ENCODE peak calls at places on chromosome 12, in ten cellular contexts. One of them, this sample, is unnamed.

GRCh38 chr12:96400631-96401060 is 407 bp upstream of the CDK17 start:
- DNase-seq in SW480: peak; percentile 71
- DNase-seq in activated naive CD8-positive, alpha-beta T cell treated with anti-CD3 and anti-CD28 coated beads for 36 hours: no peak
- DNase-seq in stimulated activated effector memory CD8-positive, alpha-beta T cell treated with anti-CD3 and anti-CD28 coated beads, Interleukin-12 subunit alpha, Interleukin-12 subunit beta, amount 100 ng/mL, for 72 hours: no peak
- DNase-seq in islet precursor cell: no peak
- DNase-seq in GM20000: no peak
- DNase-seq in activated T-cell treated with anti-CD3 and anti-CD28 coated beads for 48 hours: no peak
- DNase-seq in effector CD4-positive, alpha-beta T cell: no peak
- DNase-seq in anterior cingulate cortex: no peak
- DNase-seq in NCI-H345: no peak
- DNase-seq in this sample: no peak

GRCh38 chr12:75020068-75020557 is 189.5 kb downstream of the KCNC2 start:
- DNase-seq in GM20000: no peak
- DNase-seq in stimulated activated effector memory CD8-positive, alpha-beta T cell treated with anti-CD3 and anti-CD28 coated beads, Interleukin-12 subunit alpha, Interleukin-12 subunit beta, amount 100 ng/mL, for 72 hours: no peak
- DNase-seq in activated T-cell treated with anti-CD3 and anti-CD28 coated beads for 48 hours: no peak
- DNase-seq in islet precursor cell: no peak
- DNase-seq in effector CD4-positive, alpha-beta T cell: no peak
- DNase-seq in anterior cingulate cortex: no peak
- DNase-seq in activated naive CD8-positive, alpha-beta T cell treated with anti-CD3 and anti-CD28 coated beads for 36 hours: no peak
- DNase-seq in NCI-H345: no peak
- DNase-seq in SW480: no peak
- DNase-seq in this sample: no peak

GRCh38 chr12:73106296-73106695 is 834.1 kb downstream of the TRHDE start:
- DNase-seq in stimulated activated effector memory CD8-positive, alpha-beta T cell treated with anti-CD3 and anti-CD28 coated beads, Interleukin-12 subunit alpha, Interleukin-12 subunit beta, amount 100 ng/mL, for 72 hours: no peak
- DNase-seq in islet precursor cell: peak; percentile 76
- DNase-seq in effector CD4-positive, alpha-beta T cell: no peak
- DNase-seq in GM20000: no peak
- DNase-seq in activated naive CD8-positive, alpha-beta T cell treated with anti-CD3 and anti-CD28 coated beads for 36 hours: no peak
- DNase-seq in NCI-H345: no peak
- DNase-seq in SW480: no peak
- DNase-seq in activated T-cell treated with anti-CD3 and anti-CD28 coated beads for 48 hours: no peak
- DNase-seq in anterior cingulate cortex: no peak
- DNase-seq in this sample: no peak

GRCh38 chr12:57161491-57161890 is 14.1 kb upstream of the LRP1-AS start:
- DNase-seq in stimulated activated effector memory CD8-positive, alpha-beta T cell treated with anti-CD3 and anti-CD28 coated beads, Interleukin-12 subunit alpha, Interleukin-12 subunit beta, amount 100 ng/mL, for 72 hours: no peak
- DNase-seq in effector CD4-positive, alpha-beta T cell: no peak
- DNase-seq in anterior cingulate cortex: no peak
- DNase-seq in activated T-cell treated with anti-CD3 and anti-CD28 coated beads for 48 hours: no peak
- DNase-seq in GM20000: no peak
- DNase-seq in SW480: no peak
- DNase-seq in islet precursor cell: no peak
- DNase-seq in NCI-H345: no peak
- DNase-seq in activated naive CD8-positive, alpha-beta T cell treated with anti-CD3 and anti-CD28 coated beads for 36 hours: no peak
- DNase-seq in this sample: no peak

GRCh38 chr12:29581641-29582040 is 84.2 kb upstream of the OVCH1 start:
- DNase-seq in effector CD4-positive, alpha-beta T cell: no peak
- DNase-seq in activated naive CD8-positive, alpha-beta T cell treated with anti-CD3 and anti-CD28 coated beads for 36 hours: no peak
- DNase-seq in GM20000: no peak
- DNase-seq in anterior cingulate cortex: no peak
- DNase-seq in SW480: no peak
- DNase-seq in NCI-H345: no peak
- DNase-seq in islet precursor cell: no peak
- DNase-seq in activated T-cell treated with anti-CD3 and anti-CD28 coated beads for 48 hours: no peak
- DNase-seq in stimulated activated effector memory CD8-positive, alpha-beta T cell treated with anti-CD3 and anti-CD28 coated beads, Interleukin-12 subunit alpha, Interleukin-12 subunit beta, amount 100 ng/mL, for 72 hours: no peak
- DNase-seq in this sample: no peak

GRCh38 chr12:123713398-123714301 is 1.5 kb downstream of the ATP6V0A2 start:
- DNase-seq in effector CD4-positive, alpha-beta T cell: no peak
- DNase-seq in anterior cingulate cortex: no peak
- DNase-seq in NCI-H345: no peak
- DNase-seq in stimulated activated effector memory CD8-positive, alpha-beta T cell treated with anti-CD3 and anti-CD28 coated beads, Interleukin-12 subunit alpha, Interleukin-12 subunit beta, amount 100 ng/mL, for 72 hours: no peak
- DNase-seq in activated T-cell treated with anti-CD3 and anti-CD28 coated beads for 48 hours: peak; percentile 34
- DNase-seq in GM20000: peak; percentile 28
- DNase-seq in activated naive CD8-positive, alpha-beta T cell treated with anti-CD3 and anti-CD28 coated beads for 36 hours: no peak
- DNase-seq in SW480: no peak
- DNase-seq in islet precursor cell: no peak
- DNase-seq in this sample: no peak

GRCh38 chr12:990308-990648 is 745 bp upstream of the ERC1 start:
- DNase-seq in activated naive CD8-positive, alpha-beta T cell treated with anti-CD3 and anti-CD28 coated beads for 36 hours: peak; percentile 59
- DNase-seq in stimulated activated effector memory CD8-positive, alpha-beta T cell treated with anti-CD3 and anti-CD28 coated beads, Interleukin-12 subunit alpha, Interleukin-12 subunit beta, amount 100 ng/mL, for 72 hours: no peak
- DNase-seq in anterior cingulate cortex: peak; percentile 60
- DNase-seq in activated T-cell treated with anti-CD3 and anti-CD28 coated beads for 48 hours: peak; percentile 37
- DNase-seq in effector CD4-positive, alpha-beta T cell: peak; percentile 45
- DNase-seq in islet precursor cell: no peak
- DNase-seq in GM20000: peak; percentile 51
- DNase-seq in SW480: peak; percentile 80
- DNase-seq in NCI-H345: peak; percentile 45
- DNase-seq in this sample: peak; percentile 19

GRCh38 chr12:3293446-3294161 is 197.4 kb upstream of the PRMT8 start:
- DNase-seq in activated naive CD8-positive, alpha-beta T cell treated with anti-CD3 and anti-CD28 coated beads for 36 hours: no peak
- DNase-seq in SW480: no peak
- DNase-seq in anterior cingulate cortex: no peak
- DNase-seq in GM20000: no peak
- DNase-seq in effector CD4-positive, alpha-beta T cell: no peak
- DNase-seq in NCI-H345: no peak
- DNase-seq in stimulated activated effector memory CD8-positive, alpha-beta T cell treated with anti-CD3 and anti-CD28 coated beads, Interleukin-12 subunit alpha, Interleukin-12 subunit beta, amount 100 ng/mL, for 72 hours: no peak
- DNase-seq in activated T-cell treated with anti-CD3 and anti-CD28 coated beads for 48 hours: no peak
- DNase-seq in islet precursor cell: peak; percentile 71
- DNase-seq in this sample: no peak

GRCh38 chr12:122526683-122527477 is at the start of the genes KNTC1 and RSRC2:
- DNase-seq in islet precursor cell: peak; percentile 100
- DNase-seq in effector CD4-positive, alpha-beta T cell: peak; percentile 98
- DNase-seq in GM20000: peak; percentile 92
- DNase-seq in NCI-H345: peak; percentile 100
- DNase-seq in activated T-cell treated with anti-CD3 and anti-CD28 coated beads for 48 hours: peak; percentile 93
- DNase-seq in activated naive CD8-positive, alpha-beta T cell treated with anti-CD3 and anti-CD28 coated beads for 36 hours: peak; percentile 97
- DNase-seq in SW480: peak; percentile 99
- DNase-seq in stimulated activated effector memory CD8-positive, alpha-beta T cell treated with anti-CD3 and anti-CD28 coated beads, Interleukin-12 subunit alpha, Interleukin-12 subunit beta, amount 100 ng/mL, for 72 hours: peak; percentile 88
- DNase-seq in anterior cingulate cortex: peak; percentile 99
- DNase-seq in this sample: peak; percentile 98

GRCh38 chr12:32211066-32211768 is 104.6 kb downstream of the BICD1 start:
- DNase-seq in effector CD4-positive, alpha-beta T cell: no peak
- DNase-seq in SW480: no peak
- DNase-seq in anterior cingulate cortex: no peak
- DNase-seq in activated naive CD8-positive, alpha-beta T cell treated with anti-CD3 and anti-CD28 coated beads for 36 hours: no peak
- DNase-seq in activated T-cell treated with anti-CD3 and anti-CD28 coated beads for 48 hours: no peak
- DNase-seq in islet precursor cell: no peak
- DNase-seq in GM20000: no peak
- DNase-seq in stimulated activated effector memory CD8-positive, alpha-beta T cell treated with anti-CD3 and anti-CD28 coated beads, Interleukin-12 subunit alpha, Interleukin-12 subunit beta, amount 100 ng/mL, for 72 hours: no peak
- DNase-seq in NCI-H345: no peak
- DNase-seq in this sample: no peak

GRCh38 chr12:31815096-31815495 is 86.3 kb upstream of the AMN1 start:
- DNase-seq in activated naive CD8-positive, alpha-beta T cell treated with anti-CD3 and anti-CD28 coated beads for 36 hours: no peak
- DNase-seq in GM20000: no peak
- DNase-seq in activated T-cell treated with anti-CD3 and anti-CD28 coated beads for 48 hours: no peak
- DNase-seq in SW480: no peak
- DNase-seq in effector CD4-positive, alpha-beta T cell: no peak
- DNase-seq in islet precursor cell: no peak
- DNase-seq in stimulated activated effector memory CD8-positive, alpha-beta T cell treated with anti-CD3 and anti-CD28 coated beads, Interleukin-12 subunit alpha, Interleukin-12 subunit beta, amount 100 ng/mL, for 72 hours: no peak
- DNase-seq in NCI-H345: no peak
- DNase-seq in anterior cingulate cortex: no peak
- DNase-seq in this sample: no peak

GRCh38 chr12:125070117-125070516 is 4.9 kb downstream of the AACS start:
- DNase-seq in effector CD4-positive, alpha-beta T cell: no peak
- DNase-seq in NCI-H345: no peak
- DNase-seq in activated naive CD8-positive, alpha-beta T cell treated with anti-CD3 and anti-CD28 coated beads for 36 hours: no peak
- DNase-seq in SW480: no peak
- DNase-seq in activated T-cell treated with anti-CD3 and anti-CD28 coated beads for 48 hours: no peak
- DNase-seq in GM20000: no peak
- DNase-seq in islet precursor cell: no peak
- DNase-seq in stimulated activated effector memory CD8-positive, alpha-beta T cell treated with anti-CD3 and anti-CD28 coated beads, Interleukin-12 subunit alpha, Interleukin-12 subunit beta, amount 100 ng/mL, for 72 hours: no peak
- DNase-seq in anterior cingulate cortex: no peak
- DNase-seq in this sample: no peak

GRCh38 chr12:34607520-34608195 is 585.4 kb downstream of the ALG10 start:
- DNase-seq in stimulated activated effector memory CD8-positive, alpha-beta T cell treated with anti-CD3 and anti-CD28 coated beads, Interleukin-12 subunit alpha, Interleukin-12 subunit beta, amount 100 ng/mL, for 72 hours: no peak
- DNase-seq in islet precursor cell: no peak
- DNase-seq in activated naive CD8-positive, alpha-beta T cell treated with anti-CD3 and anti-CD28 coated beads for 36 hours: no peak
- DNase-seq in anterior cingulate cortex: no peak
- DNase-seq in SW480: no peak
- DNase-seq in effector CD4-positive, alpha-beta T cell: no peak
- DNase-seq in NCI-H345: no peak
- DNase-seq in activated T-cell treated with anti-CD3 and anti-CD28 coated beads for 48 hours: no peak
- DNase-seq in GM20000: no peak
- DNase-seq in this sample: no peak

GRCh38 chr12:54371328-54372112 is 7.2 kb upstream of the GPR84 start:
- DNase-seq in GM20000: no peak
- DNase-seq in NCI-H345: peak; percentile 89
- DNase-seq in stimulated activated effector memory CD8-positive, alpha-beta T cell treated with anti-CD3 and anti-CD28 coated beads, Interleukin-12 subunit alpha, Interleukin-12 subunit beta, amount 100 ng/mL, for 72 hours: no peak
- DNase-seq in effector CD4-positive, alpha-beta T cell: no peak
- DNase-seq in SW480: no peak
- DNase-seq in activated naive CD8-positive, alpha-beta T cell treated with anti-CD3 and anti-CD28 coated beads for 36 hours: no peak
- DNase-seq in islet precursor cell: no peak
- DNase-seq in activated T-cell treated with anti-CD3 and anti-CD28 coated beads for 48 hours: no peak
- DNase-seq in anterior cingulate cortex: no peak
- DNase-seq in this sample: peak; percentile 86

GRCh38 chr12:64679487-64679983 is 69.2 kb downstream of the RASSF3 start:
- DNase-seq in activated naive CD8-positive, alpha-beta T cell treated with anti-CD3 and anti-CD28 coated beads for 36 hours: peak; percentile 56
- DNase-seq in SW480: peak; percentile 58
- DNase-seq in activated T-cell treated with anti-CD3 and anti-CD28 coated beads for 48 hours: peak; percentile 37
- DNase-seq in effector CD4-positive, alpha-beta T cell: peak; percentile 64
- DNase-seq in anterior cingulate cortex: peak; percentile 6
- DNase-seq in stimulated activated effector memory CD8-positive, alpha-beta T cell treated with anti-CD3 and anti-CD28 coated beads, Interleukin-12 subunit alpha, Interleukin-12 subunit beta, amount 100 ng/mL, for 72 hours: no peak
- DNase-seq in GM20000: no peak
- DNase-seq in islet precursor cell: no peak
- DNase-seq in NCI-H345: peak; percentile 84
- DNase-seq in this sample: peak; percentile 72

GRCh38 chr12:73629171-73629570 is 908.5 kb upstream of the ATXN7L3B start:
- DNase-seq in GM20000: no peak
- DNase-seq in NCI-H345: no peak
- DNase-seq in effector CD4-positive, alpha-beta T cell: no peak
- DNase-seq in activated naive CD8-positive, alpha-beta T cell treated with anti-CD3 and anti-CD28 coated beads for 36 hours: no peak
- DNase-seq in stimulated activated effector memory CD8-positive, alpha-beta T cell treated with anti-CD3 and anti-CD28 coated beads, Interleukin-12 subunit alpha, Interleukin-12 subunit beta, amount 100 ng/mL, for 72 hours: no peak
- DNase-seq in islet precursor cell: no peak
- DNase-seq in anterior cingulate cortex: no peak
- DNase-seq in SW480: no peak
- DNase-seq in activated T-cell treated with anti-CD3 and anti-CD28 coated beads for 48 hours: no peak
- DNase-seq in this sample: no peak

GRCh38 chr12:78191611-78192010 is 360.9 kb downstream of the NAV3 start:
- DNase-seq in GM20000: no peak
- DNase-seq in effector CD4-positive, alpha-beta T cell: no peak
- DNase-seq in activated naive CD8-positive, alpha-beta T cell treated with anti-CD3 and anti-CD28 coated beads for 36 hours: no peak
- DNase-seq in NCI-H345: no peak
- DNase-seq in anterior cingulate cortex: no peak
- DNase-seq in SW480: no peak
- DNase-seq in stimulated activated effector memory CD8-positive, alpha-beta T cell treated with anti-CD3 and anti-CD28 coated beads, Interleukin-12 subunit alpha, Interleukin-12 subunit beta, amount 100 ng/mL, for 72 hours: no peak
- DNase-seq in activated T-cell treated with anti-CD3 and anti-CD28 coated beads for 48 hours: no peak
- DNase-seq in islet precursor cell: no peak
- DNase-seq in this sample: no peak

GRCh38 chr12:32545413-32545970 is 133.6 kb upstream of the DNM1L start:
- DNase-seq in GM20000: no peak
- DNase-seq in islet precursor cell: no peak
- DNase-seq in effector CD4-positive, alpha-beta T cell: no peak
- DNase-seq in stimulated activated effector memory CD8-positive, alpha-beta T cell treated with anti-CD3 and anti-CD28 coated beads, Interleukin-12 subunit alpha, Interleukin-12 subunit beta, amount 100 ng/mL, for 72 hours: no peak
- DNase-seq in activated T-cell treated with anti-CD3 and anti-CD28 coated beads for 48 hours: no peak
- DNase-seq in NCI-H345: no peak
- DNase-seq in activated naive CD8-positive, alpha-beta T cell treated with anti-CD3 and anti-CD28 coated beads for 36 hours: no peak
- DNase-seq in anterior cingulate cortex: no peak
- DNase-seq in SW480: no peak
- DNase-seq in this sample: no peak

GRCh38 chr12:56947633-56948535 is 9.5 kb downstream of the RDH16 start:
- DNase-seq in SW480: peak; percentile 13
- DNase-seq in islet precursor cell: peak; percentile 50
- DNase-seq in activated naive CD8-positive, alpha-beta T cell treated with anti-CD3 and anti-CD28 coated beads for 36 hours: no peak
- DNase-seq in effector CD4-positive, alpha-beta T cell: no peak
- DNase-seq in NCI-H345: no peak
- DNase-seq in GM20000: no peak
- DNase-seq in stimulated activated effector memory CD8-positive, alpha-beta T cell treated with anti-CD3 and anti-CD28 coated beads, Interleukin-12 subunit alpha, Interleukin-12 subunit beta, amount 100 ng/mL, for 72 hours: no peak
- DNase-seq in activated T-cell treated with anti-CD3 and anti-CD28 coated beads for 48 hours: no peak
- DNase-seq in anterior cingulate cortex: no peak
- DNase-seq in this sample: no peak

GRCh38 chr12:57727758-57728395 is 10.7 kb downstream of the AGAP2 start:
- DNase-seq in stimulated activated effector memory CD8-positive, alpha-beta T cell treated with anti-CD3 and anti-CD28 coated beads, Interleukin-12 subunit alpha, Interleukin-12 subunit beta, amount 100 ng/mL, for 72 hours: no peak
- DNase-seq in effector CD4-positive, alpha-beta T cell: no peak
- DNase-seq in activated T-cell treated with anti-CD3 and anti-CD28 coated beads for 48 hours: no peak
- DNase-seq in NCI-H345: no peak
- DNase-seq in activated naive CD8-positive, alpha-beta T cell treated with anti-CD3 and anti-CD28 coated beads for 36 hours: no peak
- DNase-seq in SW480: no peak
- DNase-seq in anterior cingulate cortex: no peak
- DNase-seq in islet precursor cell: peak; percentile 88
- DNase-seq in GM20000: no peak
- DNase-seq in this sample: no peak

GRCh38 chr12:46855760-46856159 is 30.0 kb upstream of the SLC38A4 start:
- DNase-seq in activated T-cell treated with anti-CD3 and anti-CD28 coated beads for 48 hours: no peak
- DNase-seq in GM20000: no peak
- DNase-seq in islet precursor cell: no peak
- DNase-seq in SW480: no peak
- DNase-seq in NCI-H345: no peak
- DNase-seq in activated naive CD8-positive, alpha-beta T cell treated with anti-CD3 and anti-CD28 coated beads for 36 hours: no peak
- DNase-seq in anterior cingulate cortex: no peak
- DNase-seq in stimulated activated effector memory CD8-positive, alpha-beta T cell treated with anti-CD3 and anti-CD28 coated beads, Interleukin-12 subunit alpha, Interleukin-12 subunit beta, amount 100 ng/mL, for 72 hours: no peak
- DNase-seq in effector CD4-positive, alpha-beta T cell: no peak
- DNase-seq in this sample: no peak

GRCh38 chr12:89731064-89731463 is 22.4 kb upstream of the ATP2B1 start:
- DNase-seq in NCI-H345: no peak
- DNase-seq in activated T-cell treated with anti-CD3 and anti-CD28 coated beads for 48 hours: no peak
- DNase-seq in activated naive CD8-positive, alpha-beta T cell treated with anti-CD3 and anti-CD28 coated beads for 36 hours: no peak
- DNase-seq in effector CD4-positive, alpha-beta T cell: no peak
- DNase-seq in SW480: no peak
- DNase-seq in islet precursor cell: no peak
- DNase-seq in stimulated activated effector memory CD8-positive, alpha-beta T cell treated with anti-CD3 and anti-CD28 coated beads, Interleukin-12 subunit alpha, Interleukin-12 subunit beta, amount 100 ng/mL, for 72 hours: no peak
- DNase-seq in GM20000: no peak
- DNase-seq in anterior cingulate cortex: no peak
- DNase-seq in this sample: no peak

GRCh38 chr12:104215638-104216297 is at the start of gene TXNRD1:
- DNase-seq in activated T-cell treated with anti-CD3 and anti-CD28 coated beads for 48 hours: peak; percentile 87
- DNase-seq in effector CD4-positive, alpha-beta T cell: peak; percentile 74
- DNase-seq in anterior cingulate cortex: peak; percentile 23
- DNase-seq in islet precursor cell: peak; percentile 97
- DNase-seq in SW480: peak; percentile 67
- DNase-seq in stimulated activated effector memory CD8-positive, alpha-beta T cell treated with anti-CD3 and anti-CD28 coated beads, Interleukin-12 subunit alpha, Interleukin-12 subunit beta, amount 100 ng/mL, for 72 hours: peak; percentile 75
- DNase-seq in GM20000: peak; percentile 91
- DNase-seq in activated naive CD8-positive, alpha-beta T cell treated with anti-CD3 and anti-CD28 coated beads for 36 hours: peak; percentile 90
- DNase-seq in NCI-H345: no peak
- DNase-seq in this sample: peak; percentile 50

GRCh38 chr12:15227004-15227679 is 5.9 kb upstream of the RERG start:
- DNase-seq in activated T-cell treated with anti-CD3 and anti-CD28 coated beads for 48 hours: no peak
- DNase-seq in effector CD4-positive, alpha-beta T cell: peak; percentile 3
- DNase-seq in GM20000: peak; percentile 32
- DNase-seq in stimulated activated effector memory CD8-positive, alpha-beta T cell treated with anti-CD3 and anti-CD28 coated beads, Interleukin-12 subunit alpha, Interleukin-12 subunit beta, amount 100 ng/mL, for 72 hours: no peak
- DNase-seq in anterior cingulate cortex: no peak
- DNase-seq in islet precursor cell: peak; percentile 71
- DNase-seq in activated naive CD8-positive, alpha-beta T cell treated with anti-CD3 and anti-CD28 coated beads for 36 hours: peak; percentile 3
- DNase-seq in SW480: peak; percentile 15
- DNase-seq in NCI-H345: peak; percentile 35
- DNase-seq in this sample: no peak

GRCh38 chr12:31300341-31300740 is 25.6 kb downstream of the SINHCAF start:
- DNase-seq in anterior cingulate cortex: no peak
- DNase-seq in activated naive CD8-positive, alpha-beta T cell treated with anti-CD3 and anti-CD28 coated beads for 36 hours: no peak
- DNase-seq in NCI-H345: no peak
- DNase-seq in islet precursor cell: no peak
- DNase-seq in activated T-cell treated with anti-CD3 and anti-CD28 coated beads for 48 hours: no peak
- DNase-seq in GM20000: no peak
- DNase-seq in effector CD4-positive, alpha-beta T cell: no peak
- DNase-seq in stimulated activated effector memory CD8-positive, alpha-beta T cell treated with anti-CD3 and anti-CD28 coated beads, Interleukin-12 subunit alpha, Interleukin-12 subunit beta, amount 100 ng/mL, for 72 hours: no peak
- DNase-seq in SW480: no peak
- DNase-seq in this sample: no peak